ENCODE peak calls at places on chromosomes 7 and 10, in six cellular contexts. One of them, this sample, is unnamed.

GRCh38 chr10:71525721-71526120 is 129.0 kb downstream of the CDH23 start:
- DNase-seq in dorsolateral prefrontal cortex: no peak
- DNase-seq in A549: no peak
- DNase-seq in neural progenitor cell: no peak
- DNase-seq in lower lobe of right lung: no peak
- DNase-seq in psoas muscle: no peak
- DNase-seq in this sample: peak

GRCh38 chr10:125029584-125030242 is 87.8 kb downstream of the ZRANB1 start:
- DNase-seq in dorsolateral prefrontal cortex: no peak
- DNase-seq in A549: peak
- DNase-seq in neural progenitor cell: no peak
- DNase-seq in lower lobe of right lung: no peak
- DNase-seq in psoas muscle: peak
- DNase-seq in this sample: no peak

GRCh38 chr10:85978566-85979358 is 387.8 kb downstream of the GRID1 start:
- DNase-seq in dorsolateral prefrontal cortex: no peak
- DNase-seq in A549: no peak
- DNase-seq in neural progenitor cell: no peak
- DNase-seq in lower lobe of right lung: no peak
- DNase-seq in psoas muscle: no peak
- DNase-seq in this sample: no peak

GRCh38 chr7:120834726-120835125 is 23.2 kb downstream of the TSPAN12 start:
- DNase-seq in dorsolateral prefrontal cortex: no peak
- DNase-seq in A549: no peak
- DNase-seq in neural progenitor cell: no peak
- DNase-seq in lower lobe of right lung: no peak
- DNase-seq in psoas muscle: no peak
- DNase-seq in this sample: no peak

GRCh38 chr10:12396567-12396966 is 47.2 kb downstream of the CAMK1D start:
- DNase-seq in dorsolateral prefrontal cortex: no peak
- DNase-seq in A549: no peak
- DNase-seq in neural progenitor cell: no peak
- DNase-seq in lower lobe of right lung: peak
- DNase-seq in psoas muscle: no peak
- DNase-seq in this sample: peak

GRCh38 chr10:11846542-11846941 is 23.4 kb downstream of the PROSER2 start:
- DNase-seq in dorsolateral prefrontal cortex: no peak
- DNase-seq in A549: no peak
- DNase-seq in neural progenitor cell: no peak
- DNase-seq in lower lobe of right lung: no peak
- DNase-seq in psoas muscle: no peak
- DNase-seq in this sample: no peak

GRCh38 chr7:77310982-77311381 is 105.2 kb downstream of the GSAP start:
- DNase-seq in dorsolateral prefrontal cortex: no peak
- DNase-seq in A549: no peak
- DNase-seq in neural progenitor cell: no peak
- DNase-seq in lower lobe of right lung: no peak
- DNase-seq in psoas muscle: no peak
- DNase-seq in this sample: no peak

GRCh38 chr7:88795553-88795952 is at the start of gene TEX47:
- DNase-seq in dorsolateral prefrontal cortex: no peak
- DNase-seq in A549: no peak
- DNase-seq in neural progenitor cell: no peak
- DNase-seq in lower lobe of right lung: no peak
- DNase-seq in psoas muscle: no peak
- DNase-seq in this sample: no peak

GRCh38 chr10:47053399-47053798 is 142.2 kb downstream of the PTPN20 start:
- DNase-seq in dorsolateral prefrontal cortex: peak
- DNase-seq in A549: no peak
- DNase-seq in neural progenitor cell: no peak
- DNase-seq in lower lobe of right lung: no peak
- DNase-seq in psoas muscle: no peak
- DNase-seq in this sample: no peak

GRCh38 chr7:2326960-2327359 is 12.7 kb upstream of the SNX8 start:
- DNase-seq in dorsolateral prefrontal cortex: no peak
- DNase-seq in A549: no peak
- DNase-seq in neural progenitor cell: no peak
- DNase-seq in lower lobe of right lung: no peak
- DNase-seq in psoas muscle: no peak
- DNase-seq in this sample: peak

GRCh38 chr7:140640060-140640611 is 477 bp downstream of the DENND2A start:
- DNase-seq in dorsolateral prefrontal cortex: no peak
- DNase-seq in A549: peak
- DNase-seq in neural progenitor cell: peak
- DNase-seq in lower lobe of right lung: peak
- DNase-seq in psoas muscle: peak
- DNase-seq in this sample: peak
- H3K4me3 ChIP-seq in dorsolateral prefrontal cortex: peak
- H3K4me3 ChIP-seq in A549: peak
- H3K4me3 ChIP-seq in neural progenitor cell: peak
- H3K4me3 ChIP-seq in lower lobe of right lung: peak
- H3K4me3 ChIP-seq in psoas muscle: peak
- H3K4me3 ChIP-seq in this sample: peak

GRCh38 chr10:61796785-61797184 is 104.7 kb upstream of the ARID5B start:
- DNase-seq in dorsolateral prefrontal cortex: no peak
- DNase-seq in A549: no peak
- DNase-seq in neural progenitor cell: no peak
- DNase-seq in lower lobe of right lung: no peak
- DNase-seq in psoas muscle: no peak
- DNase-seq in this sample: no peak
- H3K4me3 ChIP-seq in dorsolateral prefrontal cortex: no peak
- H3K4me3 ChIP-seq in A549: no peak
- H3K4me3 ChIP-seq in neural progenitor cell: no peak
- H3K4me3 ChIP-seq in lower lobe of right lung: no peak
- H3K4me3 ChIP-seq in psoas muscle: no peak
- H3K4me3 ChIP-seq in this sample: no peak

GRCh38 chr10:22251751-22252285 is 34.0 kb upstream of the EBLN1 start:
- DNase-seq in dorsolateral prefrontal cortex: peak
- DNase-seq in A549: peak
- DNase-seq in neural progenitor cell: peak
- DNase-seq in lower lobe of right lung: peak
- DNase-seq in psoas muscle: peak
- DNase-seq in this sample: peak

GRCh38 chr10:22252801-22253577 is 35.2 kb upstream of the EBLN1 start:
- DNase-seq in dorsolateral prefrontal cortex: no peak
- DNase-seq in A549: no peak
- DNase-seq in neural progenitor cell: peak
- DNase-seq in lower lobe of right lung: peak
- DNase-seq in psoas muscle: peak
- DNase-seq in this sample: peak

GRCh38 chr10:22252286-22252800 is 34.5 kb upstream of the EBLN1 start:
- DNase-seq in dorsolateral prefrontal cortex: peak
- DNase-seq in A549: no peak
- DNase-seq in neural progenitor cell: peak
- DNase-seq in lower lobe of right lung: peak
- DNase-seq in psoas muscle: peak
- DNase-seq in this sample: peak

GRCh38 chr10:22250897-22251605 is 33.2 kb upstream of the EBLN1 start:
- DNase-seq in dorsolateral prefrontal cortex: no peak
- DNase-seq in A549: no peak
- DNase-seq in neural progenitor cell: no peak
- DNase-seq in lower lobe of right lung: no peak
- DNase-seq in psoas muscle: no peak
- DNase-seq in this sample: no peak

GRCh38 chr10:22253578-22253882 is 35.7 kb upstream of the EBLN1 start:
- DNase-seq in dorsolateral prefrontal cortex: no peak
- DNase-seq in A549: no peak
- DNase-seq in neural progenitor cell: peak
- DNase-seq in lower lobe of right lung: peak
- DNase-seq in psoas muscle: peak
- DNase-seq in this sample: peak
- H3K4me3 ChIP-seq in dorsolateral prefrontal cortex: peak
- H3K4me3 ChIP-seq in A549: no peak
- H3K4me3 ChIP-seq in neural progenitor cell: peak
- H3K4me3 ChIP-seq in lower lobe of right lung: peak
- H3K4me3 ChIP-seq in psoas muscle: peak
- H3K4me3 ChIP-seq in this sample: peak

DNA sequence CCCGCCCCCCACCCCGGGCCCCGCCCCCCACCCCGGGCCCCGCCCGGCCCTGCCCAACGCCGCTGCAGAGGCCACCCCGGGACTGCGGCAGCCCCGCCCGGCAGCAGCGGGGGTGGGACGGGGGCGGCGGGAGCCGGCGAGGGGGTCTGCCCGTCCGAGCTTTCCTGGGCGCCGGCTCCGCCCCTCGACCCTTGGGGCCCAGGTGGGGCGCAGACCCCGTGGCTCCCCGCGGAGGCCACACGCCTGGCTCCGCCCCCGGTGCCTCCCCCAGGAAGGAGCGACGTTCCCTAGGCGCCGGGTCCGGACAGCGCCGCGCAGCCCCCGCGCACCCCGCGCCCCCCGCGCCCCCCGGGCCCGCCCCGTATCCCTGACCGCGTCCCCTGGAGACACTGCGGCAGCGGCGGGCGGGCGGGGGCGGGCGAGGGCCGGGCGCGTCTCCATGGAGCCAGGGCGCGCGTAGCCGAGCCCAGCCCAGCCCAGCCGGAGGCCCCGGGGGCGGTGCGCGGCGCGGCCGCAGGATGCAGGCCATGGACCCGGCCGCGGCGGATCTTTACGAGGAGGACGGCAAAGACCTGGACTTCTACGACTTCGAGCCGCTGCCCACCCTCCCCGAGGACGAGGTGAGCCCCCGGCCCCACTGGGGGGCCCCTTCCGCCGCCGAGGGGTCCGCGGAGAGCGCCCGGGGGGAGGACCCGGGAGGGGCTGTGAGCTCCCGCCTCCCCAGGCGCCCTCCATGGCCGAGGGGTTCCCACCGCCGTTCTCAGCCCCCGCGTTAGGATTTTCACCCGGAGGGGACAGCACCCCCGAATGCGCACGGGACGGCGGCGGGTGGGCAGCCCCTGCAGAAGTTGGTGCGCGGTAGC is at the start of gene KNDC1:
- DNase-seq in dorsolateral prefrontal cortex: no peak
- DNase-seq in A549: no peak
- DNase-seq in neural progenitor cell: peak
- DNase-seq in lower lobe of right lung: peak
- DNase-seq in psoas muscle: no peak
- DNase-seq in this sample: peak
- H3K4me3 ChIP-seq in dorsolateral prefrontal cortex: peak
- H3K4me3 ChIP-seq in A549: peak
- H3K4me3 ChIP-seq in neural progenitor cell: peak
- H3K4me3 ChIP-seq in lower lobe of right lung: peak
- H3K4me3 ChIP-seq in psoas muscle: peak
- H3K4me3 ChIP-seq in this sample: peak

GRCh38 chr10:91298224-91298862 is 77.9 kb downstream of the PCGF5 start:
- DNase-seq in dorsolateral prefrontal cortex: peak
- DNase-seq in A549: peak
- DNase-seq in neural progenitor cell: peak
- DNase-seq in lower lobe of right lung: peak
- DNase-seq in psoas muscle: peak
- DNase-seq in this sample: peak
- H3K4me3 ChIP-seq in dorsolateral prefrontal cortex: peak
- H3K4me3 ChIP-seq in A549: peak
- H3K4me3 ChIP-seq in neural progenitor cell: peak
- H3K4me3 ChIP-seq in lower lobe of right lung: peak
- H3K4me3 ChIP-seq in psoas muscle: peak
- H3K4me3 ChIP-seq in this sample: peak

This sample was measured in left lung.